ENCODE peak calls at places on chromosomes 4 and X, in four cellular contexts. V, B, C and Z are unnamed samples.

GRCh38 chr4:176988226-176988625 is 195.5 kb upstream of the VEGFC start:
- DNase-seq in C (peak; percentile 87), V (no peak), B (no peak), Z (no peak)

GRCh38 chr4:163991268-163991667 is 496.8 kb downstream of the TMA16 start:
- DNase-seq in V (no peak), B (no peak), C (no peak), Z (no peak)

GRCh38 chrX:45428816-45429215 is 228.1 kb upstream of the DIPK2B start:
- DNase-seq in C (no peak), B (no peak), V (no peak), Z (no peak)

GRCh38 chrX:120290107-120290506 is 21.2 kb downstream of the TMEM255A start:
- DNase-seq in V (no peak), C (no peak), B (no peak), Z (no peak)

GRCh38 chr4:29549308-29549707 is 1170.9 kb upstream of the PCDH7 start:
- DNase-seq in C (no peak), B (no peak), V (no peak), Z (no peak)

GRCh38 chr4:41281038-41281634 is 24.4 kb downstream of the UCHL1 start:
- DNase-seq in C (peak; percentile 84), V (no peak), B (peak; percentile 74), Z (peak; percentile 64)

GRCh38 chrX:6821730-6822129 is 286.8 kb upstream of the VCX3A start:
- DNase-seq in V (no peak), C (no peak), B (no peak), Z (no peak)

GRCh38 chrX:65993332-65993731 is 46.5 kb downstream of the VSIG4 start:
- DNase-seq in B (no peak), V (no peak), C (no peak), Z (no peak)

GRCh38 chr4:164239433-164239832 is 514.5 kb upstream of the SMIM31 start:
- DNase-seq in V (no peak), C (no peak), B (no peak), Z (no peak)

GRCh38 chr4:117164338-117164737 is 79.0 kb upstream of the TRAM1L1 start:
- DNase-seq in B (no peak), C (peak; percentile 2), V (no peak), Z (no peak)

GRCh38 chrX:11261260-11261659 is 32.0 kb upstream of the AMELX start:
- DNase-seq in V (no peak), B (no peak), C (no peak), Z (no peak)

GRCh38 chr4:148170408-148171385 is 271.5 kb downstream of the NR3C2 start:
- DNase-seq in V (no peak), B (no peak), C (no peak), Z (no peak)

DNA sequence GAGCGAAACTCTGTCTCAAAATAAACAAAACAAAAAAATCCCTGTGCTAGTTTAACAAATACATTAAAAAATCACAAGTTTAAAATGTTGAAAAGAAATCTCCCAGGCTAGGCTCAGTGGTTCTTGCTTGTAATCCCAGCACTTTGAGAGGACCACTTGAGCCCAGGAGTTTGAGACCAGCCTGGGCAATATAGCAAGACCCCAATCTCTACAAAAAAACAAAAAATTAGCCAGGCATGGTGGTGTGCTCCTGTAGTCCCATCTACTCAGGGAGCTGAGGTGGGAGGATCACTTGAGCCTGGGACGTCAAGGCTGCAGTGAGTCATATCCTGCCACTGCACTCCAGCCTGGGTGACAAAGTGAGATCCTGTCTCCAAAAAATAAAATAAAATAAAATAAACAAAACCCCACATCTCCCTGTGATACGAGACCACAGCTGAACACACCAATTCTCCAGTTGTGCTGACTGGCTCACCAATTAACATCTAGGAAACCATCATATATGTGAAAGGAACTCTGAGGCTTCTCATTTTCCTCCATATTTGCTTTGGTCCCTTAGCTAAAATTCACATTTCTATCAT is 7.3 kb downstream of the RPS4X start:
- DNase-seq in V (no peak), C (peak; percentile 38), B (peak; percentile 34), Z (no peak)
- TF ChIP-seq RNF2 in V (no peak), C (no peak), B (no peak), Z (no peak)

DNA sequence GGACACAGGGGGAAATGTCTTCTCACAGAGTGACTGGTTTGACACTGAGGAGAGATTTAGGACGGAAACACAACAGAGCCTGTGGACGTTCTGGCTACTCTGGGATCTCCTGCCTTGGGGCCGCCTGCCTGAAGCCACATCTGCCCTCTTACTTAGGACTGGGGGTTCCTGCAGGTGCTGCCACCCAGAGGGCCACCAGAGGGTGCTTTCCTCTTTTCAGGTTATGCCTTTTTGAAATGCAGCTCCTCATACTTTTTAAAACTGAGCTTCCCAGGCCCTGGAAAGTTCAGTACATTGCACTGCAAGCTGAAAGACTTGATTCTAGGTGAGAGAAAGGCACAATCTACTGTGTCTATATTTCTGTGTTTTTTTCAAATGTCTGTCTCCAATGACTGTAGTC is 92.2 kb upstream of the PGRMC2 start:
- DNase-seq in V (peak; percentile 64), B (peak; percentile 58), C (peak; percentile 53), Z (peak; percentile 12)
- TF ChIP-seq RNF2 in V (no peak), B (no peak), C (no peak), Z (no peak)

DNA sequence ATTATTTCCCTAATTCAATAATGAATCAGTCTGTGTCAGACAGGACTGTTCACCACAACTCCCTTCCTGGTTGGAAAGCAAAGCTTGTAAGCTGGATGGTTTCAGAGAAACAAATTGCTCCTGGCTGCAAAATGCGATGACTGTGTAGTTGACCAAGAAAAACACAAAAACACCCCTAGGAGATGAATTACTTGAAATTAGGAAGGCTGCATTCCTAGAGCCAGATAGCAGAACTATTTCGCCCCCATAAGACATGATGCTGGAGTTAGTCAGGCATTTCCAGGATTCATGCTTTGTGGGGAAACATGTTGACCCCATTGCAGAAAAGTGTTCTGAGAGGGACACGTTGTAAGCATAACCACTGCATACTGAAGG is 208.5 kb downstream of the CHIC2 start:
- DNase-seq in B (no peak), V (no peak), C (no peak), Z (no peak)
- TF ChIP-seq RNF2 in B (no peak), V (no peak), C (no peak), Z (no peak)

DNA sequence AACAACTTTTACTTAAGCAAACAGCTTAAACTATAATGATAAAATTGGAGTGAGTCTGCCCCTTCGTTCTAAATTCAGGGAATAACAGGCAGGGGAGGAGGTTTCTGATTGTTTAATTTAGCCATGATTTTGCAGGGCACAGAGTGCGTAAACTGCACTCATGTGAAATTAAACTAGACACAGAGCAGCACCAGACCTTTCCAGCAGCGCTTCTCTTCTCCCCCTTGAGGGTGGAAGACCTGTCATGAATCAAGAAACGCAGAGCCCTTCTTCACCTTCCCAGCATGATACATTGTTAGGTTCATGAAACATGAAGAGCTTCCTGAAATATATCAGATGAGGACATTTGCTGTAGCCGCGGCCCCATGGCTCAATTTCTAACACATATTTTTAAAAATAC is 63.1 kb downstream of the FAM114A1 start:
- DNase-seq in B (no peak), C (no peak), V (no peak), Z (no peak)
- TF ChIP-seq RNF2 in B (no peak), C (no peak), V (no peak), Z (no peak)

DNA sequence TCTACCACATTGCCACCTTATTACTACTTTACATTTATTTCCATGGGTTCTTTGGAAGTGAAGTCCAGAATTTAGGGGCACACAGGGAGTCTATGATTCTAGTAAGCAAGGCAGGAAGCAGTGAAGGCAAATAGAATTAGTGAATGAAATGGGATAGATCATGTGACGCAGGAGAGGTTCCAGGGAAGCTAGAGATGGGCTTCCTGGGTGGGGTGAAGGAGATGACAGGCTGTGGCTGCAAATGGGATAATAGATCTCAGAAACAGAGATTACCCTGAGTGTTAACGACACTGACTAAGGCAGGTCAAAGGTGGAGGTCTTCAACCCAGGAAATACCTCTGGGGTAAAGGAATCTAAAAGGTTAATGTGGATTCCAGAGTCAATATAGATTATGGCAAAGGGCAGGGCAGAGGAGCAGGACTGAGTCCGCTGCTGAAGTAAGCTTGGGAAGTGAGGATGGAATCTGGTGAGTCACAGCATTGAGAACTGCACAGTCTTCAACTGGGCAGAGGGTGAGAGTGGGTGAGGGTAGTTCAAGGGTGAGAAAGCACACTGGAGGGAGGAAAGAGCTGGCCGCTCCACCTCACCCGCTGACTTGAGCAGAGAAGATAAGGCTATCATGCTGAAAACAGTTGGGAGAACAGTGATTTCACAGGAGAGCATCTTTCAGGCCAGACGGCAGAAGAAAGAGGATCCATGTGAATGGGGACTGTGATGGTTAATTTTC is 70.8 kb downstream of the ANXA3 start:
- DNase-seq in V (no peak), C (peak; percentile 12), B (peak; percentile 87), Z (peak; percentile 29)
- TF ChIP-seq RNF2 in V (no peak), C (no peak), B (peak; percentile 69), Z (no peak)